ENCODE peak calls at places on chromosome 17, in ten cellular contexts. One of them, this sample, is unnamed.

GRCh38 chr17:17506893-17507464 is 10.8 kb upstream of the RASD1 start:
- DNase-seq in HT1080: no peak
- DNase-seq in astrocyte of the spinal cord: peak
- DNase-seq in NCI-H2107: no peak
- DNase-seq in NCI-H1048: no peak
- DNase-seq in body of pancreas: peak
- DNase-seq in activated CD4-positive, alpha-beta T cell treated with anti-CD3 and anti-CD28 coated beads, Interleukin-2, amount 50 U/mL, for 48 hours: no peak
- DNase-seq in foreskin fibroblast: no peak
- DNase-seq in lung: no peak
- DNase-seq in CD8-positive, alpha-beta T cell: no peak
- DNase-seq in this sample: no peak

GRCh38 chr17:13977837-13978236 is 91.5 kb upstream of the COX10 start:
- DNase-seq in foreskin fibroblast: no peak
- DNase-seq in lung: no peak
- DNase-seq in activated CD4-positive, alpha-beta T cell treated with anti-CD3 and anti-CD28 coated beads, Interleukin-2, amount 50 U/mL, for 48 hours: no peak
- DNase-seq in NCI-H2107: no peak
- DNase-seq in body of pancreas: no peak
- DNase-seq in NCI-H1048: no peak
- DNase-seq in CD8-positive, alpha-beta T cell: no peak
- DNase-seq in HT1080: no peak
- DNase-seq in astrocyte of the spinal cord: no peak
- DNase-seq in this sample: no peak

GRCh38 chr17:60372790-60373483 is 19.0 kb downstream of the USP32 start:
- DNase-seq in astrocyte of the spinal cord: peak
- DNase-seq in NCI-H1048: no peak
- DNase-seq in CD8-positive, alpha-beta T cell: no peak
- DNase-seq in foreskin fibroblast: peak
- DNase-seq in activated CD4-positive, alpha-beta T cell treated with anti-CD3 and anti-CD28 coated beads, Interleukin-2, amount 50 U/mL, for 48 hours: no peak
- DNase-seq in body of pancreas: no peak
- DNase-seq in lung: no peak
- DNase-seq in HT1080: peak
- DNase-seq in NCI-H2107: no peak
- DNase-seq in this sample: peak

GRCh38 chr17:71409137-71409536 is 711.7 kb upstream of the SOX9 start:
- DNase-seq in astrocyte of the spinal cord: no peak
- DNase-seq in lung: no peak
- DNase-seq in activated CD4-positive, alpha-beta T cell treated with anti-CD3 and anti-CD28 coated beads, Interleukin-2, amount 50 U/mL, for 48 hours: no peak
- DNase-seq in NCI-H1048: no peak
- DNase-seq in NCI-H2107: no peak
- DNase-seq in HT1080: no peak
- DNase-seq in foreskin fibroblast: peak
- DNase-seq in CD8-positive, alpha-beta T cell: no peak
- DNase-seq in body of pancreas: no peak
- DNase-seq in this sample: no peak

GRCh38 chr17:74757931-74758845 is 9.8 kb downstream of the NHERF1 start:
- DNase-seq in body of pancreas: peak
- DNase-seq in NCI-H1048: no peak
- DNase-seq in CD8-positive, alpha-beta T cell: no peak
- DNase-seq in activated CD4-positive, alpha-beta T cell treated with anti-CD3 and anti-CD28 coated beads, Interleukin-2, amount 50 U/mL, for 48 hours: no peak
- DNase-seq in HT1080: no peak
- DNase-seq in astrocyte of the spinal cord: peak
- DNase-seq in NCI-H2107: peak
- DNase-seq in lung: no peak
- DNase-seq in foreskin fibroblast: no peak
- DNase-seq in this sample: no peak

GRCh38 chr17:32158870-32159585 is 16.7 kb downstream of the RHOT1 start:
- DNase-seq in NCI-H1048: no peak
- DNase-seq in body of pancreas: no peak
- DNase-seq in NCI-H2107: no peak
- DNase-seq in astrocyte of the spinal cord: no peak
- DNase-seq in CD8-positive, alpha-beta T cell: no peak
- DNase-seq in HT1080: no peak
- DNase-seq in lung: no peak
- DNase-seq in foreskin fibroblast: no peak
- DNase-seq in activated CD4-positive, alpha-beta T cell treated with anti-CD3 and anti-CD28 coated beads, Interleukin-2, amount 50 U/mL, for 48 hours: no peak
- DNase-seq in this sample: no peak

GRCh38 chr17:61076649-61077048 is 323.0 kb upstream of the TBX2 start:
- DNase-seq in HT1080: no peak
- DNase-seq in foreskin fibroblast: peak
- DNase-seq in NCI-H2107: no peak
- DNase-seq in lung: no peak
- DNase-seq in astrocyte of the spinal cord: peak
- DNase-seq in activated CD4-positive, alpha-beta T cell treated with anti-CD3 and anti-CD28 coated beads, Interleukin-2, amount 50 U/mL, for 48 hours: no peak
- DNase-seq in CD8-positive, alpha-beta T cell: no peak
- DNase-seq in body of pancreas: no peak
- DNase-seq in NCI-H1048: no peak
- DNase-seq in this sample: peak

GRCh38 chr17:64240261-64240740 is 22.8 kb downstream of the TEX2 start:
- DNase-seq in NCI-H2107: no peak
- DNase-seq in lung: no peak
- DNase-seq in CD8-positive, alpha-beta T cell: no peak
- DNase-seq in NCI-H1048: no peak
- DNase-seq in body of pancreas: no peak
- DNase-seq in astrocyte of the spinal cord: no peak
- DNase-seq in activated CD4-positive, alpha-beta T cell treated with anti-CD3 and anti-CD28 coated beads, Interleukin-2, amount 50 U/mL, for 48 hours: no peak
- DNase-seq in foreskin fibroblast: no peak
- DNase-seq in HT1080: no peak
- DNase-seq in this sample: peak

GRCh38 chr17:67569873-67570272 is 147.9 kb upstream of the NOL11 start:
- DNase-seq in activated CD4-positive, alpha-beta T cell treated with anti-CD3 and anti-CD28 coated beads, Interleukin-2, amount 50 U/mL, for 48 hours: no peak
- DNase-seq in NCI-H2107: no peak
- DNase-seq in lung: no peak
- DNase-seq in foreskin fibroblast: no peak
- DNase-seq in NCI-H1048: no peak
- DNase-seq in CD8-positive, alpha-beta T cell: no peak
- DNase-seq in astrocyte of the spinal cord: no peak
- DNase-seq in body of pancreas: no peak
- DNase-seq in HT1080: peak
- DNase-seq in this sample: no peak

GRCh38 chr17:49917771-49918170 is 51.2 kb upstream of the DLX4 start:
- DNase-seq in NCI-H1048: no peak
- DNase-seq in activated CD4-positive, alpha-beta T cell treated with anti-CD3 and anti-CD28 coated beads, Interleukin-2, amount 50 U/mL, for 48 hours: no peak
- DNase-seq in astrocyte of the spinal cord: no peak
- DNase-seq in CD8-positive, alpha-beta T cell: no peak
- DNase-seq in body of pancreas: no peak
- DNase-seq in HT1080: no peak
- DNase-seq in NCI-H2107: no peak
- DNase-seq in foreskin fibroblast: no peak
- DNase-seq in lung: no peak
- DNase-seq in this sample: no peak

GRCh38 chr17:38572665-38573365 is 32.9 kb downstream of the SRCIN1 start:
- DNase-seq in HT1080: no peak
- DNase-seq in foreskin fibroblast: peak
- DNase-seq in astrocyte of the spinal cord: no peak
- DNase-seq in NCI-H1048: no peak
- DNase-seq in body of pancreas: no peak
- DNase-seq in lung: no peak
- DNase-seq in CD8-positive, alpha-beta T cell: no peak
- DNase-seq in NCI-H2107: peak
- DNase-seq in activated CD4-positive, alpha-beta T cell treated with anti-CD3 and anti-CD28 coated beads, Interleukin-2, amount 50 U/mL, for 48 hours: peak
- DNase-seq in this sample: no peak

GRCh38 chr17:78300962-78301820 is 58.7 kb downstream of the SOCS3 start:
- DNase-seq in CD8-positive, alpha-beta T cell: no peak
- DNase-seq in astrocyte of the spinal cord: no peak
- DNase-seq in HT1080: no peak
- DNase-seq in NCI-H1048: no peak
- DNase-seq in NCI-H2107: no peak
- DNase-seq in activated CD4-positive, alpha-beta T cell treated with anti-CD3 and anti-CD28 coated beads, Interleukin-2, amount 50 U/mL, for 48 hours: no peak
- DNase-seq in foreskin fibroblast: no peak
- DNase-seq in body of pancreas: no peak
- DNase-seq in lung: no peak
- DNase-seq in this sample: no peak

GRCh38 chr17:62724398-62725146 is 83.5 kb downstream of the MARCHF10 start:
- DNase-seq in HT1080: no peak
- DNase-seq in CD8-positive, alpha-beta T cell: peak
- DNase-seq in lung: no peak
- DNase-seq in astrocyte of the spinal cord: no peak
- DNase-seq in NCI-H1048: no peak
- DNase-seq in NCI-H2107: no peak
- DNase-seq in foreskin fibroblast: peak
- DNase-seq in body of pancreas: no peak
- DNase-seq in activated CD4-positive, alpha-beta T cell treated with anti-CD3 and anti-CD28 coated beads, Interleukin-2, amount 50 U/mL, for 48 hours: peak
- DNase-seq in this sample: no peak

GRCh38 chr17:50218771-50219315 is 17.4 kb upstream of the COL1A1 start:
- DNase-seq in HT1080: peak
- DNase-seq in activated CD4-positive, alpha-beta T cell treated with anti-CD3 and anti-CD28 coated beads, Interleukin-2, amount 50 U/mL, for 48 hours: no peak
- DNase-seq in NCI-H1048: no peak
- DNase-seq in CD8-positive, alpha-beta T cell: no peak
- DNase-seq in astrocyte of the spinal cord: peak
- DNase-seq in foreskin fibroblast: peak
- DNase-seq in body of pancreas: no peak
- DNase-seq in NCI-H2107: no peak
- DNase-seq in lung: no peak
- DNase-seq in this sample: peak

GRCh38 chr17:29116652-29117439 is 63.4 kb downstream of the MYO18A start:
- DNase-seq in NCI-H2107: peak
- DNase-seq in body of pancreas: peak
- DNase-seq in HT1080: peak
- DNase-seq in NCI-H1048: peak
- DNase-seq in astrocyte of the spinal cord: peak
- DNase-seq in activated CD4-positive, alpha-beta T cell treated with anti-CD3 and anti-CD28 coated beads, Interleukin-2, amount 50 U/mL, for 48 hours: peak
- DNase-seq in foreskin fibroblast: peak
- DNase-seq in CD8-positive, alpha-beta T cell: peak
- DNase-seq in lung: peak
- DNase-seq in this sample: peak

GRCh38 chr17:61352771-61353170 is 46.9 kb upstream of the TBX2 start:
- DNase-seq in body of pancreas: no peak
- DNase-seq in foreskin fibroblast: peak
- DNase-seq in NCI-H2107: no peak
- DNase-seq in astrocyte of the spinal cord: no peak
- DNase-seq in CD8-positive, alpha-beta T cell: no peak
- DNase-seq in lung: no peak
- DNase-seq in NCI-H1048: no peak
- DNase-seq in activated CD4-positive, alpha-beta T cell treated with anti-CD3 and anti-CD28 coated beads, Interleukin-2, amount 50 U/mL, for 48 hours: no peak
- DNase-seq in HT1080: no peak
- DNase-seq in this sample: no peak

GRCh38 chr17:7074931-7075330 is 5.1 kb downstream of the CLEC10A start:
- DNase-seq in activated CD4-positive, alpha-beta T cell treated with anti-CD3 and anti-CD28 coated beads, Interleukin-2, amount 50 U/mL, for 48 hours: no peak
- DNase-seq in astrocyte of the spinal cord: no peak
- DNase-seq in HT1080: no peak
- DNase-seq in NCI-H2107: no peak
- DNase-seq in foreskin fibroblast: no peak
- DNase-seq in CD8-positive, alpha-beta T cell: no peak
- DNase-seq in lung: no peak
- DNase-seq in body of pancreas: no peak
- DNase-seq in NCI-H1048: no peak
- DNase-seq in this sample: no peak

GRCh38 chr17:39765766-39766165 is 28.0 kb downstream of the GRB7 start:
- DNase-seq in lung: no peak
- DNase-seq in activated CD4-positive, alpha-beta T cell treated with anti-CD3 and anti-CD28 coated beads, Interleukin-2, amount 50 U/mL, for 48 hours: no peak
- DNase-seq in astrocyte of the spinal cord: no peak
- DNase-seq in CD8-positive, alpha-beta T cell: no peak
- DNase-seq in HT1080: no peak
- DNase-seq in NCI-H1048: no peak
- DNase-seq in NCI-H2107: no peak
- DNase-seq in foreskin fibroblast: no peak
- DNase-seq in body of pancreas: no peak
- DNase-seq in this sample: no peak

GRCh38 chr17:3692346-3692745 is 3.6 kb downstream of the P2RX5 start:
- DNase-seq in lung: no peak
- DNase-seq in HT1080: no peak
- DNase-seq in activated CD4-positive, alpha-beta T cell treated with anti-CD3 and anti-CD28 coated beads, Interleukin-2, amount 50 U/mL, for 48 hours: no peak
- DNase-seq in CD8-positive, alpha-beta T cell: no peak
- DNase-seq in NCI-H2107: no peak
- DNase-seq in NCI-H1048: no peak
- DNase-seq in foreskin fibroblast: no peak
- DNase-seq in body of pancreas: no peak
- DNase-seq in astrocyte of the spinal cord: no peak
- DNase-seq in this sample: no peak

GRCh38 chr17:83064732-83065659 is 14.4 kb upstream of the METRNL start:
- DNase-seq in body of pancreas: peak
- DNase-seq in lung: peak
- DNase-seq in foreskin fibroblast: no peak
- DNase-seq in activated CD4-positive, alpha-beta T cell treated with anti-CD3 and anti-CD28 coated beads, Interleukin-2, amount 50 U/mL, for 48 hours: no peak
- DNase-seq in CD8-positive, alpha-beta T cell: no peak
- DNase-seq in astrocyte of the spinal cord: no peak
- DNase-seq in HT1080: peak
- DNase-seq in NCI-H1048: no peak
- DNase-seq in NCI-H2107: no peak
- DNase-seq in this sample: no peak

GRCh38 chr17:48294989-48295892 is 134.8 kb downstream of the SKAP1 start:
- DNase-seq in lung: no peak
- DNase-seq in astrocyte of the spinal cord: no peak
- DNase-seq in NCI-H1048: no peak
- DNase-seq in HT1080: peak
- DNase-seq in foreskin fibroblast: peak
- DNase-seq in NCI-H2107: no peak
- DNase-seq in body of pancreas: no peak
- DNase-seq in CD8-positive, alpha-beta T cell: no peak
- DNase-seq in activated CD4-positive, alpha-beta T cell treated with anti-CD3 and anti-CD28 coated beads, Interleukin-2, amount 50 U/mL, for 48 hours: no peak
- DNase-seq in this sample: no peak

GRCh38 chr17:48389903-48390302 is 40.1 kb downstream of the SKAP1 start:
- DNase-seq in NCI-H2107: no peak
- DNase-seq in HT1080: no peak
- DNase-seq in foreskin fibroblast: no peak
- DNase-seq in astrocyte of the spinal cord: no peak
- DNase-seq in activated CD4-positive, alpha-beta T cell treated with anti-CD3 and anti-CD28 coated beads, Interleukin-2, amount 50 U/mL, for 48 hours: no peak
- DNase-seq in CD8-positive, alpha-beta T cell: no peak
- DNase-seq in NCI-H1048: no peak
- DNase-seq in lung: no peak
- DNase-seq in body of pancreas: no peak
- DNase-seq in this sample: no peak

GRCh38 chr17:50201226-50201854 is at the start of gene COL1A1:
- DNase-seq in HT1080: no peak
- DNase-seq in foreskin fibroblast: peak
- DNase-seq in body of pancreas: peak
- DNase-seq in activated CD4-positive, alpha-beta T cell treated with anti-CD3 and anti-CD28 coated beads, Interleukin-2, amount 50 U/mL, for 48 hours: no peak
- DNase-seq in lung: peak
- DNase-seq in NCI-H1048: no peak
- DNase-seq in CD8-positive, alpha-beta T cell: no peak
- DNase-seq in NCI-H2107: no peak
- DNase-seq in astrocyte of the spinal cord: peak
- DNase-seq in this sample: peak

GRCh38 chr17:43402567-43402966 is 3.8 kb downstream of the ARL4D start:
- DNase-seq in body of pancreas: no peak
- DNase-seq in NCI-H2107: no peak
- DNase-seq in NCI-H1048: no peak
- DNase-seq in HT1080: no peak
- DNase-seq in astrocyte of the spinal cord: no peak
- DNase-seq in activated CD4-positive, alpha-beta T cell treated with anti-CD3 and anti-CD28 coated beads, Interleukin-2, amount 50 U/mL, for 48 hours: no peak
- DNase-seq in CD8-positive, alpha-beta T cell: no peak
- DNase-seq in lung: no peak
- DNase-seq in foreskin fibroblast: no peak
- DNase-seq in this sample: no peak

GRCh38 chr17:74452027-74452840 is 14.2 kb upstream of the CD300A start:
- DNase-seq in astrocyte of the spinal cord: no peak
- DNase-seq in lung: no peak
- DNase-seq in foreskin fibroblast: no peak
- DNase-seq in body of pancreas: peak
- DNase-seq in NCI-H2107: no peak
- DNase-seq in CD8-positive, alpha-beta T cell: no peak
- DNase-seq in activated CD4-positive, alpha-beta T cell treated with anti-CD3 and anti-CD28 coated beads, Interleukin-2, amount 50 U/mL, for 48 hours: no peak
- DNase-seq in NCI-H1048: no peak
- DNase-seq in HT1080: no peak
- DNase-seq in this sample: no peak

GRCh38 chr17:80475949-80476876 is at the start of gene NPTX1:
- DNase-seq in NCI-H2107: no peak
- DNase-seq in foreskin fibroblast: peak
- DNase-seq in body of pancreas: no peak
- DNase-seq in lung: no peak
- DNase-seq in NCI-H1048: no peak
- DNase-seq in activated CD4-positive, alpha-beta T cell treated with anti-CD3 and anti-CD28 coated beads, Interleukin-2, amount 50 U/mL, for 48 hours: peak
- DNase-seq in CD8-positive, alpha-beta T cell: no peak
- DNase-seq in HT1080: no peak
- DNase-seq in astrocyte of the spinal cord: no peak
- DNase-seq in this sample: no peak

GRCh38 chr17:10469459-10469858 is at the start of gene MYH4:
- DNase-seq in HT1080: no peak
- DNase-seq in foreskin fibroblast: no peak
- DNase-seq in NCI-H1048: no peak
- DNase-seq in NCI-H2107: no peak
- DNase-seq in activated CD4-positive, alpha-beta T cell treated with anti-CD3 and anti-CD28 coated beads, Interleukin-2, amount 50 U/mL, for 48 hours: no peak
- DNase-seq in lung: no peak
- DNase-seq in CD8-positive, alpha-beta T cell: no peak
- DNase-seq in body of pancreas: no peak
- DNase-seq in astrocyte of the spinal cord: no peak
- DNase-seq in this sample: no peak

GRCh38 chr17:6551909-6552768 is 4.2 kb downstream of the PITPNM3 start:
- DNase-seq in CD8-positive, alpha-beta T cell: no peak
- DNase-seq in NCI-H2107: no peak
- DNase-seq in astrocyte of the spinal cord: no peak
- DNase-seq in HT1080: no peak
- DNase-seq in body of pancreas: peak
- DNase-seq in NCI-H1048: no peak
- DNase-seq in lung: peak
- DNase-seq in foreskin fibroblast: no peak
- DNase-seq in activated CD4-positive, alpha-beta T cell treated with anti-CD3 and anti-CD28 coated beads, Interleukin-2, amount 50 U/mL, for 48 hours: no peak
- DNase-seq in this sample: no peak